ENCODE peak calls at places on chromosomes 7 and 10, in five cellular contexts. G is heart left ventricle; Z is CD8-positive, alpha-beta T cell; F is pancreas; U is tibial artery. D is an unnamed sample.

GRCh38 chr7:122302826-122303521 is 1.6 kb downstream of the FEZF1 start:
- DNase-seq in Z (no peak), U (no peak), G (no peak), F (no peak), D (no peak)

GRCh38 chr10:109593686-109594085 is 329.6 kb downstream of the XPNPEP1 start:
- DNase-seq in F (no peak), U (no peak), Z (no peak), G (no peak), D (no peak)

GRCh38 chr7:4610768-4611467 is 71.2 kb upstream of the FOXK1 start:
- DNase-seq in G (peak; percentile 48), U (peak; percentile 32), F (peak; percentile 48), Z (peak; percentile 21), D (peak; percentile 58)

GRCh38 chr7:73683056-73683915 is at the start of the genes BUD23 and DNAJC30:
- DNase-seq in Z (peak; percentile 97), U (peak; percentile 98), G (peak; percentile 98), F (peak; percentile 97), D (peak; percentile 98)

GRCh38 chr7:44617225-44617885 is 10.9 kb downstream of the OGDH start:
- DNase-seq in U (no peak), Z (no peak), F (no peak), G (no peak), D (no peak)

GRCh38 chr7:133294234-133294633 is 41.4 kb downstream of the EXOC4 start:
- DNase-seq in U (no peak), F (no peak), Z (no peak), G (no peak), D (no peak)

GRCh38 chr7:91043924-91044660 is 220.1 kb upstream of the FZD1 start:
- DNase-seq in G (no peak), F (no peak), Z (no peak), U (no peak), D (no peak)

GRCh38 chr7:28406192-28406591 is 6.1 kb upstream of the CREB5 start:
- DNase-seq in G (no peak), U (no peak), F (no peak), Z (no peak), D (peak; percentile 16)

GRCh38 chr7:29866490-29866930 is 60.2 kb downstream of the WIPF3 start:
- DNase-seq in U (peak; percentile 76), Z (no peak), F (peak; percentile 56), G (peak; percentile 39), D (peak; percentile 67)

GRCh38 chr10:24685958-24686540 is 37.6 kb downstream of the ARHGAP21 start:
- DNase-seq in Z (no peak), U (no peak), G (no peak), F (no peak), D (no peak)

GRCh38 chr10:86298501-86299001 is 68.0 kb downstream of the GRID1 start:
- DNase-seq in Z (no peak), G (no peak), U (no peak), F (no peak), D (peak; percentile 1)

GRCh38 chr10:36608251-36608650 is 517.1 kb upstream of the ANKRD30A start:
- DNase-seq in Z (no peak), U (no peak), F (no peak), G (no peak), D (no peak)

GRCh38 chr10:78471723-78472541 is 438.3 kb downstream of the RPS24 start:
- DNase-seq in F (no peak), Z (no peak), G (no peak), U (no peak), D (no peak)

GRCh38 chr10:103598654-103599115 is 105.2 kb downstream of the NEURL1 start:
- DNase-seq in G (no peak), Z (no peak), F (no peak), U (no peak), D (peak; percentile 74)

GRCh38 chr7:55016061-55016745 is 2.6 kb upstream of the EGFR start:
- DNase-seq in Z (no peak), U (no peak), G (no peak), F (no peak), D (no peak)

GRCh38 chr7:100089458-100090201 is 861 bp downstream of the COPS6 start:
- DNase-seq in F (no peak), Z (no peak), G (no peak), U (no peak), D (no peak)

GRCh38 chr7:138608292-138608691 is 92.9 kb downstream of the SVOPL start:
- DNase-seq in U (no peak), F (peak; percentile 60), Z (no peak), G (no peak), D (no peak)

GRCh38 chr10:92123031-92123450 is 167.8 kb downstream of the CPEB3 start:
- DNase-seq in Z (no peak), U (peak; percentile 24), G (no peak), F (peak; percentile 77), D (no peak)

GRCh38 chr7:138657854-138658386 is 43.2 kb downstream of the SVOPL start:
- DNase-seq in F (no peak), U (no peak), G (no peak), Z (no peak), D (no peak)

GRCh38 chr7:19619122-19619521 is 89.7 kb downstream of the POLR1F start:
- DNase-seq in G (no peak), F (no peak), U (no peak), Z (no peak), D (no peak)

GRCh38 chr10:52083422-52083821 is 230.7 kb upstream of the DKK1 start:
- DNase-seq in Z (no peak), G (no peak), U (no peak), F (no peak), D (no peak)

GRCh38 chr7:74262639-74263398 is 8.6 kb upstream of the RFC2 start:
- DNase-seq in F (no peak), U (no peak), G (no peak), Z (no peak), D (no peak)

GRCh38 chr7:475425-475728 is 44.3 kb downstream of the PDGFA start:
- DNase-seq in F (no peak), Z (no peak), U (peak; percentile 0), G (no peak), D (no peak)

GRCh38 chr10:133275683-133276092 is 980 bp downstream of the ADAM8 start:
- DNase-seq in G (no peak), U (no peak), Z (no peak), F (no peak), D (no peak)

GRCh38 chr7:150977382-150978135 is 562 bp downstream of the KCNH2 start:
- DNase-seq in Z (no peak), F (no peak), G (no peak), U (no peak), D (no peak)

GRCh38 chr7:6175642-6176041 is 96.8 kb downstream of the CYTH3 start:
- DNase-seq in F (no peak), U (peak; percentile 68), Z (no peak), G (no peak), D (no peak)

GRCh38 chr7:150415161-150416160 is 35.0 kb upstream of the GIMAP8 start:
- DNase-seq in U (no peak), G (no peak), Z (no peak), F (no peak), D (no peak)

DNA sequence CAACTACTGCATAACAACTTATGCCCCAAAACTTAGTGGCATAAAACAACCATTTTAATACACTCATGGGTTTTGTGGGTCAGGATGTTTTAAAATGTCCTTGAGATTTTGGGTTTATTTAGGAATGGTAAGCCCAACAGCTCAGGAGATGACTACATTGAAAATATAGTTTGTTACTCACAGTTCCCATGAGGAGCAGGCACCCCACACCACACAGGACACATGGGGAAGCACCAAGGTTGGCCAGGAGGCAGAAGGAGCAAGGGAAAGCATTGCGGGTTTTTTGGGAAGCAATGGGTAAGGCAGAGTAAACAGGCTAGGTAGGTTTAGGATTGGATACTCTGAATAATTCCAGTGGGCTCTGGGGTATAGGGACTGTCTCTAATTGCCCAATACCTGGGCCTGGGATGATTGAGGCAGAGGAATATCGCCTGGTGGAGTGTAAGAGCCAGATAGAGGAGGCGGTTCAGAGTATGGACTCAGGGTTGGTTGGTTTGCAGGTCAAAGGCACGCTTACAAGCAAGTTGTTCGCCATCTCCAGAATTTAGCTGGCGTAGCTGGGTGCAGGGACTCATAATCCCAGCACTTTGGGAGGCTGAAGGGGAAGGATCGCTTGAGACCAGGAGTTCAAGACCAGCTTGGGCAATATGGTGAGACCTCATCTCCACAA is 10.0 kb upstream of the MARVELD1 start:
- DNase-seq in Z (no peak), F (no peak), U (no peak), G (no peak), D (no peak)
- H3K27ac ChIP-seq in Z (no peak overlapping the region), F (no peak overlapping the region), U (no peak overlapping the region), G (no peak overlapping the region), D (no peak overlapping the region)

GRCh38 chr7:136883046-136883445 is 14.6 kb downstream of the CHRM2 start:
- DNase-seq in Z (no peak), F (no peak), U (no peak), G (no peak), D (no peak)
- TF ChIP-seq CTCF in Z (no peak), F (no peak), U (no peak), G (no peak), D (no peak)

DNA sequence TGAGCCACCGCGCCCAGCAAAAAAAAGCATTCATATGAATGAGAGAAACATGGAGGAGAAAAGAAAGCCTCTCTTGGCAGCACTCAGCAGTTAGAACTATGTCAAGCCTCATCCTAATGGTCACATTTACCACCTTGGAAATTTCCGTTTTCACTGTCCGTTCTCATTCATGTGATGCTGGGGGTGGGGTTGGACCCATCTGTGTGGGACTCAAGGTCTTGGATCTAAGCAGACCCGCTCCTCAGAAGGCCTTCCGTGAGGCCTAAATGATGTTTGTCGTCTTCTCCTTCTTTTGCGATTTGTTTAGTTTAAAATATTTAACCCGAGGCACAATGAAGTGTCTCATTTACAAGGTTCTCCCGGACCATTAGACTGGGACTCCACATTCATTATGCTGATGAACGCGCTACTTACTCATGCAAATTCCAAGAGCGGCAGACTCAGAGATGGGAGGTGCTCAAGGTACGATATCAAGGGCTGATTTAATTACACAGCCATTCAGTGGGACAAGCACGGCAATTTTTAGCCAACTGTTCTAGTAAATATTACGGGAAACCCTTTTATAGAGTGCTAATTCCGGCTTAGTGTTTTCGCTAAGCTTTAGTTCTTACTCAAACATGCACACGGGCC is 109.1 kb upstream of the EFCAB10 start:
- DNase-seq in U (no peak), F (no peak), Z (no peak), G (no peak), D (no peak)
- H3K4me3 ChIP-seq in U (peak overlapping the region; percentile 53), F (no peak overlapping the region), Z (peak overlapping the region; percentile 72), G (peak overlapping the region; percentile 67), D (no peak overlapping the region)

DNA sequence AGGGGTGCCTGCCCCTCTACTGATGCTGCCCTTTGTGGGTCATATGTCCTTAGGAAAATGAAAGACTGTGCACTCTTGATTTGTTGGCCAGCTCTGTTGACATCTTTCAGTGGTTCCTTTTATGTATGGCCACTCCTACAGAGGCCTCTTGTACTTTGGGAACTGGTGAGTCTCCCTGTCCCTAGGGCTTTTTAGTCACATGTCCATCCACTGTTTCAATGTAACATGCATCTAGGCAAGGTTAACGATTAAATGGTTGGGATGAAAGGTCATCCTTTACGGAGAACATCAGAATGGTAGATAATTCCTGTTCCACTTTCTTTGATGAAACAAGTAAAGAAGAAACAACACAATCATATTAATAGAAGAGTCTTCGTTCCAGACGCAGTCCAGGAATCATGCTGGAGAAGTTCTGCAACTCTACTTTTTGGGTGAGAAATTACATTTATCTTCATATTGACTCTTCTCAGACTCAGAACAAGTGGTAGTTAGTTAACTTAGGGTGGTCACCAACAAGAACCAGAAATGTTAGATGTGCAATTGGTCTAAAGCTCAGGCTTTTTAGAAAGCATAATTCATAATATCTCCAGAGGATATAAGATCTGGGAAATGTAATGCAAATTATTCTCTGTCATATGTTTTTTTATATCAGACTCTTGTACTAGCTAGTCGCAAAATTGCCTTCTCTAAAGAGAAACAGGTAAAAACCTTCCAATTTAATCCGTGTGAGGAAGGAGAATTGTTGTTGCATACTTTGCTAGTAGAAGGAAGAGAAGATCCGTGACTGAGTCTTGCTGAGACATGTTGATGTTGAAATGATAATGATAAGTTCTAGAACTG is at the start of gene ABCC2:
- DNase-seq in F (no peak), G (no peak), U (no peak), Z (no peak), D (no peak)
- H3K27ac ChIP-seq in F (no peak within 1 kb of the TSS), G (no peak within 1 kb of the TSS), U (no peak within 1 kb of the TSS), Z (no peak within 1 kb of the TSS), D (no peak within 1 kb of the TSS)

D was measured in testis.